ENCODE peak calls at places on chromosomes 6 and 20, in ten cellular contexts. B, Q, M, K, S, N, E, V, P and L are unnamed samples.

GRCh38 chr6:27472182-27472616 is 706 bp downstream of the ZNF184 start:
- ATAC-seq in Q (peak; percentile 39), E (peak; percentile 70), S (peak; percentile 61), M (peak; percentile 52), N (peak; percentile 87), K (peak; percentile 41), V (peak; percentile 78), B (peak; percentile 48), P (peak; percentile 44), L (peak; percentile 67)

GRCh38 chr20:34954905-34955231 is 738 bp downstream of the GSS start:
- ATAC-seq in B (peak; percentile 41), M (no peak), E (peak; percentile 14), S (no peak), K (no peak), P (peak; percentile 6), N (no peak), Q (no peak), V (no peak), L (peak; percentile 8)

GRCh38 chr20:44115181-44115580 is 71.8 kb downstream of the JPH2 start:
- ATAC-seq in S (no peak), M (no peak), V (no peak), P (no peak), N (no peak), Q (no peak), K (no peak), E (no peak), B (no peak), L (no peak)

GRCh38 chr20:11001767-11002540 is 328.2 kb upstream of the JAG1 start:
- ATAC-seq in B (no peak), M (peak; percentile 36), E (peak; percentile 25), S (no peak), K (no peak), P (peak; percentile 51), N (no peak), Q (no peak), V (no peak), L (peak; percentile 88)

GRCh38 chr6:149923327-149923986 is 536 bp upstream of the RAET1G start:
- ATAC-seq in S (peak; percentile 2), K (peak; percentile 14), B (no peak), P (no peak), E (peak; percentile 3), V (peak; percentile 8), N (peak; percentile 6), M (no peak), Q (peak; percentile 36), L (peak; percentile 14)

GRCh38 chr20:36919715-36920333 is 31.7 kb downstream of the SAMHD1 start:
- ATAC-seq in E (peak; percentile 82), V (no peak), S (peak; percentile 38), N (no peak), M (peak; percentile 74), K (peak; percentile 61), Q (peak; percentile 82), B (peak; percentile 57), P (peak; percentile 48), L (peak; percentile 79)

GRCh38 chr6:30175765-30176164 is 12.4 kb downstream of the TRIM15 start:
- ATAC-seq in K (no peak), B (no peak), S (no peak), M (no peak), P (no peak), V (no peak), N (no peak), Q (no peak), E (no peak), L (no peak)

GRCh38 chr20:2820896-2821869 is 5.0 kb downstream of the TMEM239 start:
- ATAC-seq in E (peak; percentile 18), M (peak; percentile 17), P (peak; percentile 38), V (peak; percentile 46), K (no peak), Q (peak; percentile 59), B (no peak), S (no peak), N (no peak), L (peak; percentile 38)

GRCh38 chr6:161918154-161918553 is 644.3 kb upstream of the AGPAT4 start:
- ATAC-seq in E (no peak), M (no peak), S (no peak), N (no peak), K (no peak), Q (no peak), B (no peak), P (no peak), V (no peak), L (no peak)

GRCh38 chr6:149464411-149464810 is 20.4 kb downstream of the ZC3H12D start:
- ATAC-seq in Q (no peak), E (no peak), M (no peak), P (no peak), V (no peak), S (no peak), N (no peak), B (no peak), K (no peak), L (no peak)

GRCh38 chr6:130766239-130767144 is 60.7 kb upstream of the SMLR1 start:
- ATAC-seq in V (no peak), S (no peak), Q (no peak), M (no peak), N (no peak), B (no peak), K (no peak), P (no peak), E (no peak), L (no peak)

GRCh38 chr20:57167971-57168693 is 98.3 kb downstream of the BMP7 start:
- ATAC-seq in N (no peak), V (no peak), Q (no peak), P (peak; percentile 70), E (peak; percentile 57), K (no peak), M (peak; percentile 61), B (peak; percentile 42), S (no peak), L (no peak)

GRCh38 chr6:70797625-70798024 is 129.9 kb downstream of the SMAP1 start:
- ATAC-seq in K (no peak), P (no peak), S (no peak), Q (no peak), B (no peak), E (no peak), M (no peak), N (no peak), V (peak; percentile 46), L (no peak)

GRCh38 chr6:165843121-165843520 is 180.1 kb upstream of the PDE10A start:
- ATAC-seq in S (no peak), P (peak; percentile 52), V (peak; percentile 18), K (no peak), N (no peak), Q (no peak), M (no peak), E (no peak), B (peak; percentile 74), L (no peak)